ENCODE peak calls at places on chromosome 22, in six cellular contexts. V, P, O, W, R and K are unnamed samples. For H3K36me3, the result is how much of the 10 kb centered on the place peaks cover.

GRCh38 chr22:44260216-44261035 is 52.3 kb downstream of the SHISAL1 start:
- DNase-seq in V (no peak), P (no peak), O (no peak), W (no peak), R (no peak), K (no peak)

GRCh38 chr22:42970029-42970428 is 44.9 kb downstream of the PACSIN2 start:
- DNase-seq in V (no peak), P (no peak), O (peak), W (peak), R (no peak), K (peak)

GRCh38 chr22:37433786-37434185 is 6.5 kb upstream of the ELFN2 start:
- DNase-seq in V (no peak), P (no peak), O (no peak), W (no peak), R (no peak), K (no peak)

GRCh38 chr22:20117656-20118571 is 888 bp upstream of the TRMT2A start:
- DNase-seq in V (peak), P (peak), O (no peak), W (no peak), R (peak), K (peak)

GRCh38 chr22:49488943-49489342 is 338.7 kb downstream of the BRD1 start:
- DNase-seq in V (no peak), P (no peak), O (no peak), W (no peak), R (no peak), K (no peak)

GRCh38 chr22:39908737-39909136 is 7.9 kb downstream of the GRAP2 start:
- DNase-seq in V (no peak), P (no peak), O (no peak), W (peak), R (no peak), K (peak)

GRCh38 chr22:21030621-21031544 is 1.5 kb downstream of the SLC7A4 start:
- DNase-seq in V (no peak), P (no peak), O (no peak), W (no peak), R (no peak), K (no peak)

GRCh38 chr22:43829904-43830851 is 18.1 kb upstream of the EFCAB6 start:
- DNase-seq in V (peak), P (no peak), O (no peak), W (no peak), R (peak), K (no peak)

GRCh38 chr22:31104869-31105268 is 2.5 kb downstream of the SELENOM start:
- DNase-seq in V (peak), P (no peak), O (peak), W (no peak), R (peak), K (no peak)

GRCh38 chr22:19991645-19992451 is 24.8 kb downstream of the ARVCF start:
- DNase-seq in V (no peak), P (no peak), O (no peak), W (no peak), R (no peak), K (no peak)

GRCh38 chr22:36432592-36433317 is 45.0 kb upstream of the MYH9 start:
- DNase-seq in V (no peak), P (no peak), O (no peak), W (no peak), R (peak), K (no peak)

GRCh38 chr22:36064358-36064757 is 35.7 kb upstream of the RBFOX2 start:
- DNase-seq in V (no peak), P (no peak), O (no peak), W (no peak), R (no peak), K (no peak)

GRCh38 chr22:19499236-19499879 is 19.6 kb downstream of the CDC45 start:
- DNase-seq in V (no peak), P (no peak), O (no peak), W (no peak), R (no peak), K (no peak)

GRCh38 chr22:44383652-44384562 is 71.2 kb upstream of the SHISAL1 start:
- DNase-seq in V (no peak), P (no peak), O (no peak), W (no peak), R (no peak), K (no peak)

GRCh38 chr22:50530280-50530856 is 556 bp upstream of the TYMP start:
- DNase-seq in V (peak), P (peak), O (no peak), W (no peak), R (no peak), K (peak)
- H3K4me3 ChIP-seq in V (peak), P (peak), O (peak), W (peak), R (peak), K (peak)

DNA sequence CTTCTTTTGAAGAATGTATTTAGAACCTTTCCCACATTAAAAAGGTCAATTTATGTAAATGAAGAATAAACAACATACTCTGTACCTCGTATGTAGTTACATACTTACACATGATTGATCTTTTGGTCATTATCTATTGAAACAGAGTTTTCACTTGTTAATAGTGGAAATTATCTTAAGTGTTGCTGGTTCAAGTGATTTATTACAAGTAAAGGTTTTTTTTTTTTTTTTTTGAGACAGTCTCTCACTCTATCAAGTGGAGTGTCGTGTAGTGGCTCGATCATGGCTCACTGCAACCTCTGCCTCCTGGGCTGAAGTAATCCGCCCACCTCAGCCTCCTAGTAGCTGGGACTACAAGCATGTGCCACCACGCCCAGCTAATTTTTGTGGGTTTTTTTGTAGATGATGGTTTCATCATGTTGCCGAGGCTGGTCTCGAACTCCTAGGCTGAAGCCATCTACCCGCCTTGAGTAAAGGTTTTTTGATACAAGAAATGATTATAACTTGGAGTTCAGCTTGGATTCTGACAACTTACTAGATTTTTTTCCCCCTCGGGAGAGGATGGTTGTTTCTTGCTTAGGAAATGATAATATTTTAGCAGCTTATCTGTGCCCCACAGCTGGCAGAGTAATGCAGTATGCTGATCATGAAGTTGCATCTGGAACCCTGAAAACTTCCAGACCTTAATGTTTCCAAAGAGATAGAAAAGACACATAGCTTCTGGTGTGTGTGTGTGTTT is 68.9 kb downstream of the MTMR3 start:
- DNase-seq in V (no peak), P (no peak), O (no peak), W (peak), R (no peak), K (peak)
- H3K36me3 ChIP-seq in V (under half), P (under half), O (under half), W (under half), R (under half), K (under half)

GRCh38 chr22:32204856-32205722 is at the start of gene RFPL2:
- DNase-seq in V (no peak), P (no peak), O (no peak), W (peak), R (peak), K (peak)

GRCh38 chr22:32202161-32202538 is 2.7 kb downstream of the RFPL2 start:
- DNase-seq in V (no peak), P (no peak), O (no peak), W (no peak), R (no peak), K (no peak)

GRCh38 chr22:32202539-32203180 is 2.2 kb downstream of the RFPL2 start:
- DNase-seq in V (peak), P (peak), O (no peak), W (peak), R (peak), K (peak)

GRCh38 chr22:32204211-32204855 is 540 bp downstream of the RFPL2 start:
- DNase-seq in V (no peak), P (no peak), O (no peak), W (no peak), R (peak), K (no peak)

DNA sequence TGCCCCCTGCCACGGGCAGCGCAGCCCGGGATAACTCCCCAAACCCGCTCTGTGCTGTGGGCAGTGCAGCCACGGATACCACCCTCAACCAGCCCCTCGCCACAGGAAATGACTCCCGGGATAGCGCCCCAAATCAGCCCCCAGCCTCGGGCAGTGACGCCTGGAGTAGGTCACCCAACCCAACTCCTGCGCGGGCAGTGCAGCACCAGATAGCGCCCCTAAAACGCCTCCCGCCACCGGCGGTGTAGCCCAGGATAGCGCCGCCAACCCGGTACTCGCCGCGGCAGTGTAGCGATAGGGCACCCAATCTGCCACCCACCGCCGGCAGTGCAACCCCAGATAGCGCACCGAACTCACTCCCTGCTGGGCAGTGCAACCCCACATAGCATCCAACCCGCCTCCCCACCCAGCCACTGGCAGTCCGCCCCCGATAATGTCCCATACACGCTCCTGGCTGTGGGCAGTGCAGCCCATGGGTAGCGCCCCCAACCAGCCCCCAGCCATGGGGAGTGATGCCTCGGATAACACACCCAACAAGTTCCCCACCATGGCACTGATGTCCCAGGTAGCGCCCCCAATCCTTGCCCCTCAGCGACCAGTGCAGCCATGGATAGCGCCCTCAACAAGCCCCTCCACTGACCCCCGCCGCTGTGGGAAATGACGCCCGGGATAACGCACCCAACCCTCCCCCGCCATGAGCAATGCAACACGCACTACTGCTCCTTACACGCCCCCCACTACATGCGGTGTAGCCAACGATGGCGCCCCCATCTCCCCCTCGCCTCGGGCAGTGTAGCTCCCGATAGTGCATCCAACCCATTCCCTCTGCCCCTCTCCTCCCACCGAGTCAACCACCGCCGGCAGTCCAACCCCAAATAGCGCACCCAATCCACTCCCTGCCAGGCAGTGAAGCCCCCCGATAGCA is 1.4 kb downstream of the RFPL2 start:
- DNase-seq in V (no peak), P (no peak), O (no peak), W (no peak), R (peak), K (no peak)
- H3K4me3 ChIP-seq in V (peak), P (no peak), O (no peak), W (no peak), R (peak), K (no peak)

DNA sequence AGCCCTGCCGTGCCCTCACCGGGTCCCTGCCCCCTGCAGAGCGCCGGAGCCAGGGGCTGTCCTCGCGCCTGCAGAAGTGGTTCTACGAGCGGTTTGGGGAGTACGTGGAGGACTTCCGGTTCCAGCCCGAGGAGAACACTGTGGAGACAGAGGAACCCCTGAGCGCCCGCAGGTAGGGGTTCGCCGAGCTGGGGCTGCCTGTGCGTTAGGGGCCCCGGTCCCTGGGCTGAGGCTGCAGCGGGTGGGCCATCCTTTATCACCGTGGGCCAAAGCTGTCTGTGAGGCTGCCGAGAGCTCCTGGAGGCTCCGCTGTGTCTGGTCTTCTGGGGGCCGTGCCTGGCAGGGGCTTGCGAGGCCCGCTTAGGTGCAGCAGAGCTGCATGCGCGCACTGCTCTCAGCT is 42.8 kb downstream of the GRAMD4 start:
- DNase-seq in V (no peak), P (no peak), O (no peak), W (no peak), R (no peak), K (no peak)
- H3K36me3 ChIP-seq in V (half or more), P (under half), O (under half), W (under half), R (under half), K (under half)

DNA sequence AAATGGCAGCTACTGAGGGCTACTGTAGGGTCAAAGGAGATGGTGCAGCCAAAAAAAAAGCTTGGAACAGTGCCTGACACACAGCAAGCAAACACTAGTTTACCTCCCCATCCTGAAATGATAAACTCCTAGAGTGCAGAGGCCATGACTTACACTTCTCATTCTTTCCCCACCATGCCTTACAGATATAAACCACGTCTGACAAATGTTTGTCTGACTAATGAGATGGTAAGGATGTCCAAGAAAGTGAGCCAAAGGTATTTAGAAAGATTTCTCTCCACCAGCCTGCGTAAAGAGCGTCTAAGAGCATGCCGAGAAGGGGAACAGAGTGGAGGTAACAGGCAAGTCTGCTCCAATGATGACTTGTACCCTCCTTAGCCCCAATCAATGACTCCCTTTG is 99.0 kb downstream of the LARGE1 start:
- DNase-seq in V (no peak), P (no peak), O (no peak), W (no peak), R (no peak), K (no peak)
- H3K4me3 ChIP-seq in V (no peak), P (no peak), O (no peak), W (no peak), R (no peak), K (no peak)

GRCh38 chr22:28711820-28712777 is 29.5 kb downstream of the CHEK2 start:
- DNase-seq in V (no peak), P (no peak), O (peak), W (peak), R (peak), K (peak)

GRCh38 chr22:28710889-28711285 is 30.7 kb downstream of the CHEK2 start:
- DNase-seq in V (no peak), P (no peak), O (no peak), W (no peak), R (no peak), K (no peak)

GRCh38 chr22:28711341-28711740 is 30.3 kb downstream of the CHEK2 start:
- DNase-seq in V (no peak), P (no peak), O (no peak), W (no peak), R (no peak), K (no peak)

GRCh38 chr22:28706845-28707244 is 27.2 kb upstream of the TTC28 start:
- DNase-seq in V (no peak), P (no peak), O (no peak), W (no peak), R (no peak), K (no peak)

GRCh38 chr22:28710112-28710888 is 30.7 kb upstream of the TTC28 start:
- DNase-seq in V (no peak), P (no peak), O (peak), W (peak), R (no peak), K (peak)
- H3K36me3 ChIP-seq in V (under half), P (under half), O (under half), W (under half), R (under half), K (under half)

DNA sequence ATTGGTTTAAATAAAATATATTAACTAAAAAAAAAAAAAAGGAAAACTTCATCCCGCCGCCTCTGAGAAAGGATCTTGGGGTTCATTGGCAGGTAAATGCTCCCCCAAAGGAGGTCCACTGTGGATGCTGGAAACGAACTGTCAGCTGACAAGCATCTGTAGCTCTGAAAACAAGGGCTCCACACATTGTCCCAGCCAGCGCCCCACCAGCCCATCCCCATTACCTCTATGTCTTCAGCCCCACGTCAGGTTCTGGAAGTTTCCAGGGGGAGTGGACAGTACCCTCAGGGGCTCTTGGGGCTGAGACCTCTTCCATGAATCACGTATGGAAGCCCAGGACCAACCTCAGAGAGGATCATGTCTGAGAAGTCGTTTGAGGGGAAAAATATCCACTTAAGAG is 66.4 kb upstream of the WNT7B start:
- DNase-seq in V (no peak), P (no peak), O (no peak), W (peak), R (no peak), K (no peak)
- H3K4me3 ChIP-seq in V (peak), P (no peak), O (no peak), W (no peak), R (no peak), K (peak)

DNA sequence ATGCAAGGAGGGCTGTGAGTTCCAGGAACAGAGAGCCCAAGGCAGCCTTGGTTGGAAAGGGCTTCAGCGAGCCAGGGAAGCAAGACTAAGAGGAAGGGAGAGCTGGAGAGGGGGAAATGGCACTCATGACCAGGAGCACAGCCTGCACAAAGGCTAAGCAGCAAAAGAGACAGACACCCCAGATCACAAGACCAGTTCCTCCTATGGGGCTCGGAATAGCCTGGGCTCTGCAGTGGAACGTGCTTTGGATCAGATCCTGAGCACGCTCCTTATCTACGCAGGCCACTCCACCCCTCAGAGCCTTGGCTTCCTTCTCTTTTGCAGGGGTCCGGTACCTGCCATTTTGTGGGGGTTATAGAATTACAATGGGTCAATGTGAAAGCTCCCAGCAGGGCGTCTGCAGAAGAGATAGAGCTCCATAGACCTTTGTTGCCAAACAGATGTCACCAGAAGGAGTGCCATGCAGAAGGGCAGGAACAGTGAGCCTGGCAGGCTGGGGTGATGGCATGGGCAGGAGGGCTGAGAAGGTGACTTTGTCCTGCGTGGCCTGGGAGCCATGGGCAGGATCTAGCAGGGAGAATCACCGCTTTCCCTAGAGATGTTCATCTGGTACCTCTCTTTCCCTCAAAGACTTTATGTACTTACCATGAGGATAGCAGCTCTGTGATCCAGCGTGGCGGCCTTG is 33.8 kb downstream of the ZC3H7B start:
- DNase-seq in V (no peak), P (no peak), O (no peak), W (no peak), R (no peak), K (no peak)
- H3K36me3 ChIP-seq in V (half or more), P (under half), O (under half), W (under half), R (under half), K (under half)

GRCh38 chr22:38469306-38469781 is 1.4 kb downstream of the KDELR3 start:
- DNase-seq in V (no peak), P (no peak), O (no peak), W (no peak), R (no peak), K (no peak)

GRCh38 chr22:38467904-38468760 is at the start of gene KDELR3:
- DNase-seq in V (peak), P (no peak), O (no peak), W (peak), R (peak), K (peak)

GRCh38 chr22:38465673-38466490 is 2.0 kb upstream of the KDELR3 start:
- DNase-seq in V (no peak), P (no peak), O (no peak), W (no peak), R (peak), K (no peak)

GRCh38 chr22:38468761-38469305 is 937 bp downstream of the KDELR3 start:
- DNase-seq in V (no peak), P (no peak), O (no peak), W (no peak), R (peak), K (no peak)

DNA sequence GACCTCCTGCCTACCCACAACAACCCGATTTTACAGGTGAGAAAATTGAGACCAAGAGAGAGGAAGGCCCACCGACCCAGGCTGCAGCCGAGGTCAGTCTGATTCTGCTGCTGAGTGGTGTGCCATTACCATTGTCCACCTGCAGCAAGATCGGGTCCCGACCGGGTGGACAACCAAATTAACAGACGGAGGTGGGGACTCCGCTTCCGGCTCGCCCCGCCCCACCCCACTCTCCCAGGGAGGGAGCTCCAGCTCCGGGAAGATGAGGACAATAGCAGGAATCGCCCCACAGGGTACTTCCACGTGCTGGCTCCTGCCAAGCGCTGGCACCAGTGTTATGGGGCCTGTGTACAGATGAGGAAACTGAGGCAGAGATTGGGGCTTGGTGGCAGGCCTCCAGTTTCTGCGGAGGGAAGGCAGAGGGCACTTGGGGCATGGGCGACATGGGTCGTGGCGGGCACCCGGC is 425 bp upstream of the KDELR3 start:
- DNase-seq in V (no peak), P (no peak), O (no peak), W (no peak), R (peak), K (no peak)
- H3K4me3 ChIP-seq in V (peak), P (peak), O (peak), W (peak), R (peak), K (peak)